ENCODE peak calls at places on chromosome 13, in seven cellular contexts. N is HCT116, I is SK-N-SH, L is K562, T is HepG2, U is GM12878, X is H1. G is an unnamed sample.

GRCh38 chr13:49342404-49342803 is 94.7 kb downstream of the CDADC1 start:
- DNase-seq in T (no peak), X (no peak), U (no peak), N (no peak), I (no peak), L (no peak), G (no peak)

GRCh38 chr13:38662362-38662761 is 24.5 kb upstream of the FREM2 start:
- DNase-seq in U (no peak), I (no peak), X (no peak), T (no peak), N (no peak), L (no peak), G (no peak)

GRCh38 chr13:112984954-112985802 is 16.2 kb downstream of the MCF2L start:
- DNase-seq in U (no peak), I (no peak), X (no peak), L (no peak), N (no peak), T (peak), G (no peak)

GRCh38 chr13:22287343-22287922 is 616.6 kb downstream of the FGF9 start:
- DNase-seq in X (no peak), T (no peak), L (no peak), I (no peak), N (no peak), U (no peak), G (no peak)

GRCh38 chr13:24270639-24271131 is 38.7 kb upstream of the C1QTNF9 start:
- DNase-seq in N (no peak), X (no peak), U (peak), L (no peak), T (peak), I (peak), G (no peak)

GRCh38 chr13:110197041-110197440 is 109.9 kb downstream of the COL4A1 start:
- DNase-seq in U (no peak), I (no peak), X (no peak), T (peak), N (no peak), L (no peak), G (no peak)

GRCh38 chr13:41117859-41118258 is 14.7 kb downstream of the KBTBD6 start:
- DNase-seq in I (no peak), N (no peak), T (no peak), X (no peak), U (no peak), L (no peak), G (no peak)

GRCh38 chr13:94548382-94549240 is 47.3 kb downstream of the TGDS start:
- DNase-seq in L (no peak), N (peak), U (peak), X (no peak), T (peak), I (peak), G (no peak)

GRCh38 chr13:43785681-43786471 is 896 bp downstream of the ENOX1 start:
- DNase-seq in X (peak), U (no peak), I (peak), N (no peak), T (no peak), L (peak), G (peak)

GRCh38 chr13:62432295-62432694 is 1016.6 kb upstream of the PCDH20 start:
- DNase-seq in L (no peak), T (no peak), U (no peak), X (no peak), I (no peak), N (no peak), G (no peak)

GRCh38 chr13:81929988-81930387 is 1589.1 kb upstream of the SPRY2 start:
- DNase-seq in T (peak), U (no peak), X (no peak), N (no peak), L (no peak), I (peak), G (peak)

GRCh38 chr13:85386424-85386823 is 412.8 kb downstream of the SLITRK6 start:
- DNase-seq in U (no peak), L (no peak), N (no peak), T (peak), X (no peak), I (peak), G (no peak)

GRCh38 chr13:75405976-75406703 is 75.8 kb downstream of the TBC1D4 start:
- DNase-seq in X (no peak), L (no peak), T (no peak), I (no peak), U (no peak), N (no peak), G (no peak)

GRCh38 chr13:107642841-107643240 is 572.5 kb downstream of the LIG4 start:
- DNase-seq in N (no peak), I (no peak), X (no peak), L (no peak), U (no peak), T (no peak), G (no peak)

GRCh38 chr13:78680611-78681010 is 21.7 kb upstream of the OBI1 start:
- DNase-seq in L (no peak), X (no peak), N (no peak), T (no peak), I (no peak), U (no peak), G (no peak)

GRCh38 chr13:78660130-78660857 is 1.3 kb upstream of the OBI1 start:
- DNase-seq in X (no peak), T (peak), L (no peak), N (no peak), I (peak), U (no peak), G (no peak)

GRCh38 chr13:51997641-51998330 is 13.5 kb downstream of the ATP7B start:
- DNase-seq in T (peak), X (no peak), I (no peak), L (no peak), N (no peak), U (no peak), G (peak)

GRCh38 chr13:112881656-112882554 is 87.1 kb upstream of the MCF2L start:
- DNase-seq in T (no peak), N (no peak), U (no peak), L (no peak), I (no peak), X (no peak), G (no peak)

GRCh38 chr13:85132986-85133385 is 666.2 kb downstream of the SLITRK6 start:
- DNase-seq in N (no peak), X (no peak), I (no peak), U (no peak), L (no peak), T (no peak), G (no peak)

GRCh38 chr13:76965759-76966421 is 17.6 kb downstream of the ACOD1 start:
- DNase-seq in X (no peak), N (no peak), I (peak), L (no peak), U (no peak), T (no peak), G (no peak)

DNA sequence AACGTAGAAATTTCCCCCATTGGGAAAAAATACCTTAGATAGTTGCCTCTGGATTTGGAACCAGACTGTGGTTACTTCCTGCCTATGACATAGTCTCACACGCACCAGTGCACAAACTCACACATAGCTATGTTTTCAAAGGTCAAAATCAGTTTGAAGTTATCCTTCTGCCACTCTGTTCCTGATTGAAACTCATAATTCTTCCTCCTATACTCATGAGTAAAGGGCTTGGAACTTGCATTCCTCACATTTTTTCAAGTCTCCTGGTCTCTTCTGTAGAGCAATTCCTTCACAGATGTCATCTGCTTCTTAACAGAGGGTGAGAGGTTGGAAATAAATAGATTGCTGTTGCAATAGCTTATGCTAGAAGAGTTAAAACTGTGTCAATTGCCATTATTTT is 18.6 kb upstream of the POSTN start:
- DNase-seq in I (no peak), L (no peak), X (no peak), N (no peak), T (no peak), U (no peak), G (no peak)
- TF ChIP-seq JUND in I (peak), L (no peak), X (no peak), N (no peak), T (no peak), U (no peak), G (no peak)

DNA sequence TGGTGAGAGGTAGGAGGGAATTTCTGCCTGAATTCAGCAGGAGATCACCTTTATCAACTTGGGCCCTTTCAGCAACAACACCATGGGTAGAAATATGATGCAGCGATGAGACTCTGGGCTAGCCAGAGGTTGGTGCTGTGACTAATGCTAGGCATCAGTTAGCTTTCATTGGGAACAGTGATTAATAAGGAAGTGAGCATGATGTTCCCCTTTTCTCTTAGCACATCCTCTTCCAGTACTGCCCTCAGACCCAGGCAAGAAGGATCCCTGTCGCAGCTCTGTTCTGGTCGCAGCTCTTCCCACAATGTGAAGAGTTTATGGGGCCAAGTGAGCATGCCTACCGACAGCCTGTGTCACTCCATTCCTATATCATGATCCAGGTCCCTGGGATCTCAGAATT is 100.5 kb downstream of the FLT1 start:
- DNase-seq in X (no peak), U (no peak), L (no peak), T (no peak), N (no peak), I (no peak), G (no peak)
- TF ChIP-seq JUND in X (no peak), U (no peak), L (no peak), T (no peak), N (no peak), I (no peak), G (no peak)

DNA sequence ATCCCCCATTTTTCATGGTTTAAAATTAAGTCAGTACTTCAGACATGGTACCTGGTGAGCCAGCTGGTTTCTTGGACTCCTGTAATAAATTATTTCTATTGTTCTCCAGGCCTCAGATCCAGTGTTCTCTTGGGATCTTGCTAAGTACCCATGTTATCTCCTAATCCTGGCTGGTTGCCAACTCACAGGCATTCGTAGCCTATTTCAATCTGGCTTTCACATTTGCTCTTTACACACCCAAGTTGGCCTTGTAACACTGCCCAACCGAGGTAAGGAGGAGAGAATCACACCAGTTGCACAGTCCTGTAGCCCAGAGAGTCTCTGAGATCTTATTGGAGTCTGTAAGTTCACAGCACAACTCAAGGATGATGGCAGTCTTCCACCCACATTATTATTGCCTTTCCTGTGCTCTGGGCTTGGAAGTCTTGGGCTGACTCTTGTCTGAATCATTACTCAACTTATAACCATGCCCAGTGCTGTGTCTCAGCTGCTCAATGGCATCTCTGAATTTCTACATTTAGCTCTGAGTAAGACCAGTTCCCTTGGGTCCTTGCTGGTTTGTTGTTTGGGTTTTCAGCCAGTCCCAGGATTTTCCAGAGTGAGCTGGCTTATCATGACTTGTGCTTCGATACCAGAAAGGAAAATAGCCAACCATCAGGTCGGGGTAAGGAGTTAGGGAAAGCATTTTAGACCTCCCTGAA is 76.6 kb upstream of the KLF12 start:
- DNase-seq in X (no peak), T (no peak), L (no peak), I (peak), U (no peak), N (no peak), G (no peak)
- TF ChIP-seq JUND in X (no peak), T (no peak), L (no peak), I (peak), U (no peak), N (no peak), G (no peak)

GRCh38 chr13:90519157-90519556 is 828.3 kb upstream of the MIR17HG start:
- DNase-seq in U (no peak), I (no peak), X (no peak), T (no peak), L (no peak), N (no peak), G (no peak)

DNA sequence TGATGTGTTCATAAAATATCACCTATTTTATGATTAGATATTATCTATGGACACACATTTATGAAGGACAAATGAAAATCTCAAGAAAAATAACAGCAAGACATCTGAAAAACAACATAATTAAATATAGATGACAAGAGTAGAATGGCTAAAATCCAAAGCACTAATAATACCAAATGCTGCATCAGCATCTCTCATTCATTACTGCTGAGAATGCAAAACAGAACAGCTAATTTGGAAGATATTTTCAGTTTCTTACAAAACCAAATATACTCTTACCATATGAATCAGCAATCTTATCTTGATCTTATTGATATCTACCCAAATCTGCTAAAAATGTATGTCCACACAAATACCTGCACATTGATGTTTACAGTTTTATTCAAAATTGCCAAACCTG is 829.1 kb upstream of the MIR17HG start:
- DNase-seq in U (no peak), T (no peak), X (no peak), I (no peak), N (no peak), L (no peak), G (no peak)
- TF ChIP-seq JUND in U (no peak), T (no peak), X (no peak), I (no peak), N (no peak), L (no peak), G (no peak)

G was measured in T47D.